ENCODE peak calls at places on chromosomes 1 and 21, in four cellular contexts. Y, F, I and A are unnamed samples.

GRCh38 chr1:56867491-56867890 is 12.9 kb downstream of the C8A start:
- DNase-seq in F (no peak), Y (peak; percentile 20), I (peak; percentile 52), A (no peak)

GRCh38 chr1:204989266-204990058 is 53.5 kb upstream of the CNTN2 start:
- DNase-seq in Y (peak; percentile 35), F (peak; percentile 74), I (peak; percentile 67), A (peak; percentile 88)

GRCh38 chr1:210457566-210457965 is 128.9 kb downstream of the HHAT start:
- DNase-seq in I (no peak), Y (no peak), F (no peak), A (no peak)

GRCh38 chr1:201946224-201946908 is at the start of gene LMOD1:
- DNase-seq in F (peak; percentile 97), Y (peak; percentile 66), I (peak; percentile 78), A (no peak)

GRCh38 chr1:113389356-113389952 is 861 bp upstream of the MAGI3 start:
- DNase-seq in F (no peak), I (no peak), Y (no peak), A (no peak)

GRCh38 chr21:16708431-16708830 is 804.4 kb upstream of the CXADR start:
- DNase-seq in Y (no peak), I (no peak), F (no peak), A (no peak)

GRCh38 chr1:113931456-113931855 is 2.3 kb downstream of the HIPK1 start:
- DNase-seq in F (no peak), Y (peak; percentile 13), I (no peak), A (no peak)

GRCh38 chr1:201309420-201309819 is 26.1 kb downstream of the PKP1 start:
- DNase-seq in F (peak; percentile 99), I (peak; percentile 55), Y (peak; percentile 98), A (peak; percentile 35)

GRCh38 chr1:7379445-7379971 is 391.6 kb upstream of the VAMP3 start:
- DNase-seq in I (peak; percentile 19), Y (peak; percentile 40), F (peak; percentile 68), A (no peak)

GRCh38 chr1:200129480-200129879 is 102.0 kb downstream of the NR5A2 start:
- DNase-seq in Y (no peak), I (no peak), F (no peak), A (no peak)

GRCh38 chr1:44788120-44788860 is at the start of gene BEST4:
- DNase-seq in F (no peak), Y (no peak), I (no peak), A (no peak)

GRCh38 chr1:169576241-169576933 is 9.9 kb downstream of the F5 start:
- DNase-seq in I (no peak), F (no peak), Y (no peak), A (no peak)

GRCh38 chr1:202085682-202086373 is 36.9 kb upstream of the GPR37L1 start:
- DNase-seq in F (peak; percentile 89), Y (peak; percentile 4), I (peak; percentile 28), A (no peak)

GRCh38 chr1:29416825-29417557 is 180.7 kb downstream of the PTPRU start:
- DNase-seq in Y (no peak), I (no peak), F (no peak), A (no peak)

GRCh38 chr1:55007626-55008025 is 8.9 kb downstream of the BSND start:
- DNase-seq in Y (no peak), F (no peak), I (no peak), A (no peak)

GRCh38 chr1:115453666-115454065 is 115.6 kb upstream of the NGF start:
- DNase-seq in Y (no peak), I (no peak), F (no peak), A (no peak)

GRCh38 chr1:244353572-244354091 is 98.1 kb downstream of the ADSS2 start:
- DNase-seq in F (peak; percentile 52), I (peak; percentile 49), Y (no peak), A (no peak)

GRCh38 chr1:107936498-107937481 is 28.2 kb downstream of the VAV3 start:
- DNase-seq in Y (peak; percentile 86), I (peak; percentile 78), F (peak; percentile 93), A (no peak)

GRCh38 chr1:161905269-161905884 is 118.3 kb downstream of the OLFML2B start:
- DNase-seq in Y (no peak), F (no peak), I (peak; percentile 38), A (no peak)

GRCh38 chr21:21057349-21058062 is 59.3 kb downstream of the NCAM2 start:
- DNase-seq in Y (no peak), F (no peak), I (no peak), A (no peak)

GRCh38 chr1:87792094-87792493 is 463.4 kb downstream of the LMO4 start:
- DNase-seq in Y (no peak), I (no peak), F (no peak), A (no peak)

GRCh38 chr1:96649301-96649700 is 72.3 kb upstream of the PTBP2 start:
- DNase-seq in Y (no peak), F (no peak), I (no peak), A (no peak)

GRCh38 chr1:31575373-31576140 is 758 bp upstream of the TINAGL1 start:
- DNase-seq in I (peak; percentile 91), F (peak; percentile 95), Y (peak; percentile 84), A (no peak)

GRCh38 chr21:39434950-39435349 is 10.6 kb downstream of the LCA5L start:
- DNase-seq in Y (no peak), I (no peak), F (no peak), A (no peak)

GRCh38 chr1:217089239-217090014 is 366.2 kb upstream of the ESRRG start:
- DNase-seq in Y (peak; percentile 51), I (no peak), F (peak; percentile 32), A (peak; percentile 3)

DNA sequence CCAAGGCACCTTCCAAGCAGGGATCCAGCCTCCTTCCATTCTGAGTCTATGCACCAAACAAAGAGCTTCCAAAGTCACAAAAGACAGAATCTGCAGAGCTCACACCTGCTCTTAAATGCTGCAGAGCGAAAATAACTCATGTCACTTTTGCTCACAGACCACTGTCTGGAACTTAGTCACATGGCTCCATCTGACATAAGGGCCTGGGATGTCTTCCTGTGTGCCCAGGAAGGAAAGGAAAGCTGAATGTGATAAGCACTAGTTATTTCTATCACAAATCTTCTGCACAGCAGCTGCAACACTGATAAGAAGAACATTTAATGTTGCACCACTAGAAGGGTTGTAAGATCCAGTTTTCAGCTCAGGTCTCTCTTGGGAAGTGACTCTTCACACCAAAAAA is 39.5 kb upstream of the SGIP1 start:
- DNase-seq in I (no peak), Y (no peak), F (no peak), A (no peak)
- TF ChIP-seq POLR2AphosphoS5 in I (no peak), Y (no peak), F (no peak), A (no peak)

DNA sequence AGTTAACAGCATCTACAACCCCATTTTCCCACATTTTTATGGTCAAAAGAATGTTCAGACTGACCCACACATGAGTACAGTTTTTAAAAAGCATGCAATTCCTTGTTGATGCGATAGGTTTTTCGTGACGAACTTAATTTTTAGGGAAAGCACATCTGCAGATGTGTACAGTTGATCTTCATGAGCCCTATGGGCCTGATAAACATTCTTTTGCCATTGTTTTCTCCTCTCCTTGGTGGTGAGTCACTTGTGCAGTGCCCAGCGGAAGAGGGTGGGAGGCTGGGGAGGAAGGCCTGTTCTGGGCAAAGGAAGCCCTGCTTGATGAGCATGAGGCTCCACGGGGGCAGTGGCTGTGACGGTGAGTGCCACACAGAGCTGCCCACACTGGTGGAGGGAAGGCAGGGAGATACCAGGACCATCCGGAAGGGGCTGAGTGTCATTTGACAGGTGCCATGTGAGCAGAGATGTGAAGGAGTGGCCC is 5.3 kb downstream of the ARF1 start:
- DNase-seq in Y (no peak), I (no peak), F (no peak), A (no peak)
- TF ChIP-seq POLR2AphosphoS5 in Y (no peak), I (peak; percentile 44), F (peak; percentile 24), A (no peak)

DNA sequence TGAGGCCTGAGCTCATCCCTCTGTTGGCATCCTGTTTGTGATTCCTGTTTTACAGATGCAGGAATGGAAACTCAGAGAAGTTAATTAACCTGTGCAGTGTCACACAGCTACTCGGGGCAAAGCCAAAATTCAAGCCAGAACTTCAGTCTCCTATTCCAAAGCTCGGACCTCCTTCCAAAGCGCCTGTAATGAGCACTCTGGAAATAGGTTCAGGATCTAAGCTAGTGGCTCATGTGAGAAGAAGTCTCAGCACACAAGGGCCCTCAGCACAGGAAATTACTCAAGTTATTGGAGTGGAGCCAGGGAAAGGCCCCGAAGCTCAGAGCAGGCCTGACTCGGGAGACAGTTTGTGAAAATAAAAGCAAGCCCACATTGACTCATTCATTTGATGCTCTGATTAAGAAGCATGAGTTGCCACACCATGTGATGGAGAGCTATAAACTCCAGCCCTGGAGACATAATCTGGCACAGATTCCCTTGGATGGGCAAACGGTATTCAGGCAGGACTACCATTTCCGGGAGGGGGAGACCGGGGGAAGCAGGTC is 50.6 kb upstream of the LYST start:
- DNase-seq in Y (peak; percentile 89), I (peak; percentile 58), F (peak; percentile 88), A (peak; percentile 37)
- TF ChIP-seq POLR2AphosphoS5 in Y (peak; percentile 94), I (peak; percentile 87), F (peak; percentile 87), A (no peak)

DNA sequence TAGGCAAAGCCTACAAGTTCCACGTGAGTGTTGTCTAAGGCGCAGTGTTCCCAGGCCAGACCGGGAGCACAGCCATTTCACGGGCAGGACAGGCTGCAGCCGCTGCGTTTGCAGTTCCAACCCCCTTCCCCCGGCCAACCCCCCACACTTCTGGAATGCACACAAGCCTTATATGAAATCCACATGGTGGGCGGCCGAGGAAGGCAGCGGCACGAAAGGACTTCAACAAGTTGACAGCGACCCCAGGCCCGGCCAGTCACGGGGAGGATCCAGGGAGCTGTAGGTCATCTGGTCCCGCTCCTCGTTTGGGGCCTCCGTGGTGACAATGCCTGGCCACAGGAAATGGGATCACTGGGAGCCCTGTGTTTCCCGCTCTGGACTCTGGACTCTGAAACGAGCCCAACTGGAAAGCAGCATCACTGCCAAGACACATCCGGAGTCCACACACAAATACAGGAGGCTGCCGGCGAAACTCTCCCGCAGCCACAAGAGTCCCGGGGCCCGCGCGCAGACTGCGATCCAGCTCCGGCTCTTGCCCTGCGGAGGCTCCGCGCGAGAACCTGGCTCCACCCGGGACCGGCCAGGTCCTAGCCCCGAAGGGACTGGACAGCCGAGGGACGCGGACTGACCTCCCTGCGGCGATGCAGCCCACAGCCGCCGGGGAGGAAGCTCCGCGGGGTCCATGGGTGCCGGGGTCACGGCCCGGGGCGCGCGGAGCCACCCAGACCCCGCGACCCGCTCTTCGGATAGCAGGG is 794 bp downstream of the NID1 start:
- DNase-seq in Y (peak; percentile 12), I (peak; percentile 64), F (peak; percentile 26), A (no peak)
- TF ChIP-seq POLR2AphosphoS5 in Y (no peak), I (peak; percentile 32), F (no peak), A (no peak)

DNA sequence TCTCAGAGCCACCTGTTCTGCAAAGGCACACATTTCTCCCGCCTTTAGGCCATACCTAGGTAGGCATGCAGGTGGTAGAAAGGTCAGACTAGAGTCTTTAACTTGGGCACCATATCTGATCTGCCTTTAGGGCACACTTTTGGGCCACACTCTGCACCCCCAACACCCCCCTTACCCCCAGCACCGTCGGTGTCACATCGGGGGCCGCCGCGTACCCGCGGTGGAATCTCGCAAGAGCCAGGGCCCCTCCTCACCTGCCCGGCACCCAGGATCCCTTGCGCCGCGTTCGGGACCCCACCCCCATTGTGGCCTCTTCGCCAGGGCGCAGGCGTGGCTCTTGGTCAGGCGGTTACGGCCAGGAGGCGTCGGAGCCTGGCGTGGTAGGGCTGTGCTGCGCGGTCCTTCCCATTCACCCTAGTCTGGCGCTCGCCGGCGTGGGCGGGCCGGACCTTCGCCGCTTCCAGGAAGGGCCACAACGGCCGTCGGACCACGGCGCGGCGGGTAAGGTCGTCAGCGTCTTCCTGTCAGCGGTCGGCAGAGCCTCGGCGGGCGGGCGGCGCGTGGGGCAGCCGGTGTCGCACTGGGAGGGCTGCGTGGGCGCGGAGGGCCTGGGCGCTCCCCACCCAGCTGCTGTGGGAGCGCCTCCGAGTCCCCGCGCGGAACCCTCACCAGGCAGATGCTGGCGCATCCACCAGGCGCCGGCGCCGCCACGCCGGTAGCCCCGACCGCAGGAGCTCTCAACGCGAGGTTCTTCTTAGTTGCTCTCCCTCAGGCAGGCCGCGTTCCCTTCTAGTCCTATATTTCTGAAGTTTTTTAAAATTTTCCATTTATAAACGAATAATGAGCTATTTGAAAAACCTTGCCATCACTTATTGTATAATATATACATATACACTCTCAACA is at the start of gene DNAH14:
- DNase-seq in Y (peak; percentile 59), I (peak; percentile 84), F (peak; percentile 49), A (peak; percentile 30)
- TF ChIP-seq POLR2AphosphoS5 in Y (peak; percentile 69), I (peak; percentile 91), F (no peak), A (no peak)